ENCODE peak calls at places on chromosomes 7 and 10, in seven cellular contexts. K, E, U, I, O, T and P are unnamed samples.

GRCh38 chr10:121536271-121536918 is 61.8 kb downstream of the FGFR2 start:
- DNase-seq in E (no peak), O (no peak), U (peak), T (no peak), I (no peak), K (no peak), P (no peak)

GRCh38 chr7:132398253-132398913 is 177.9 kb downstream of the PLXNA4 start:
- DNase-seq in K (no peak), O (no peak), E (no peak), I (no peak), U (no peak), T (no peak), P (no peak)

GRCh38 chr7:140059288-140060242 is 3.2 kb downstream of the PARP12 start:
- DNase-seq in K (peak), O (peak), U (peak), E (peak), I (no peak), T (peak), P (peak)

GRCh38 chr10:98467506-98468318 is 21.0 kb upstream of the HPS1 start:
- DNase-seq in T (peak), K (peak), E (peak), U (peak), O (peak), I (peak), P (peak)

GRCh38 chr10:102646610-102647432 is 2.5 kb downstream of the TRIM8 start:
- DNase-seq in I (peak), U (peak), K (no peak), T (no peak), E (no peak), O (peak), P (peak)

GRCh38 chr7:16571941-16572340 is 45.3 kb downstream of the LRRC72 start:
- DNase-seq in T (no peak), K (no peak), O (no peak), E (no peak), U (no peak), I (no peak), P (no peak)

GRCh38 chr10:103653581-103654020 is 160.1 kb downstream of the NEURL1 start:
- DNase-seq in I (no peak), E (no peak), K (no peak), T (no peak), U (no peak), O (no peak), P (no peak)

GRCh38 chr10:73910764-73911552 is at the start of gene PLAU:
- DNase-seq in K (no peak), U (no peak), I (peak), E (peak), T (peak), O (peak), P (peak)

GRCh38 chr10:65100146-65100545 is 1578.9 kb downstream of the REEP3 start:
- DNase-seq in I (no peak), U (no peak), T (no peak), K (no peak), O (no peak), E (no peak), P (no peak)

GRCh38 chr7:84746347-84746746 is 440.5 kb downstream of the SEMA3D start:
- DNase-seq in E (peak), O (no peak), K (no peak), I (no peak), U (peak), T (no peak), P (peak)

GRCh38 chr10:132726951-132727350 is 59.0 kb downstream of the NKX6-2 start:
- DNase-seq in O (no peak), T (no peak), K (no peak), U (no peak), E (no peak), I (no peak), P (no peak)

GRCh38 chr10:16904049-16904448 is 86.8 kb upstream of the RSU1 start:
- DNase-seq in O (no peak), T (no peak), I (no peak), E (no peak), U (peak), K (no peak), P (no peak)

GRCh38 chr10:58590152-58590551 is 77.5 kb downstream of the BICC1 start:
- DNase-seq in T (peak), U (peak), O (peak), I (no peak), E (no peak), K (peak), P (peak)

GRCh38 chr10:624605-625334 is 64.7 kb downstream of the DIP2C start:
- DNase-seq in U (peak), K (no peak), O (peak), I (no peak), T (peak), E (no peak), P (peak)

GRCh38 chr10:45468110-45468509 is 94.1 kb downstream of the ALOX5 start:
- DNase-seq in T (no peak), U (no peak), O (no peak), I (no peak), E (no peak), K (no peak), P (no peak)

GRCh38 chr7:67625257-67625713 is 628.7 kb downstream of the TYW1 start:
- DNase-seq in K (no peak), O (peak), E (peak), T (peak), U (peak), I (peak), P (peak)

GRCh38 chr10:11270135-11270857 is 252.6 kb downstream of the CELF2 start:
- DNase-seq in U (peak), O (peak), K (peak), T (peak), I (peak), E (peak), P (peak)

GRCh38 chr7:106812027-106812643 is 52.9 kb upstream of the PIK3CG start:
- DNase-seq in U (no peak), E (no peak), O (peak), I (no peak), T (no peak), K (no peak), P (no peak)

GRCh38 chr7:29610031-29610490 is 46.4 kb downstream of the PRR15 start:
- DNase-seq in T (no peak), U (peak), O (no peak), I (no peak), K (no peak), E (no peak), P (no peak)

GRCh38 chr7:97179454-97180104 is 62.1 kb downstream of the SDHAF3 start:
- DNase-seq in K (peak), E (peak), I (peak), O (peak), T (peak), U (peak), P (peak)

GRCh38 chr7:92042056-92042737 is 92.1 kb downstream of the CYP51A1 start:
- DNase-seq in O (no peak), E (peak), T (no peak), K (no peak), I (no peak), U (no peak), P (peak)

GRCh38 chr7:67484244-67484751 is 487.7 kb downstream of the TYW1 start:
- DNase-seq in I (peak), T (peak), K (peak), U (peak), E (peak), O (peak), P (peak)